ENCODE peak calls at places on chromosome 12, in seven cellular contexts. K is adipocyte; P is activated naive CD8-positive, alpha-beta T cell treated with anti-CD3 and anti-CD28 coated beads, Interleukin-2, amount 50 U/mL, for 24 hours; I is stimulated activated CD8-positive, alpha-beta memory T cell treated with anti-CD3 and anti-CD28 coated beads, Interleukin-7, amount 100 ng/mL, for 1 hour; R is astrocyte of the spinal cord; D is germinal center; H is 8988T. Y is an unnamed sample.

GRCh38 chr12:92469837-92470236 is 233.0 kb upstream of the PLEKHG7 start:
- DNase-seq in D (no peak), R (peak), I (no peak), K (no peak), H (no peak), P (no peak), Y (no peak)

GRCh38 chr12:117031843-117032592 is 67.2 kb downstream of the TESC start:
- DNase-seq in I (no peak), R (no peak), H (no peak), D (peak), K (no peak), P (no peak), Y (no peak)

GRCh38 chr12:52826611-52827498 is 7.3 kb downstream of the KRT79 start:
- DNase-seq in H (no peak), R (no peak), P (no peak), D (no peak), K (peak), I (no peak), Y (no peak)

GRCh38 chr12:15194947-15195346 is 26.3 kb downstream of the RERG start:
- DNase-seq in H (no peak), K (no peak), R (no peak), D (no peak), I (no peak), P (no peak), Y (no peak)

GRCh38 chr12:94983321-94983720 is 20.2 kb downstream of the NDUFA12 start:
- DNase-seq in H (no peak), K (no peak), P (no peak), I (no peak), D (no peak), R (no peak), Y (no peak)

GRCh38 chr12:64181504-64182291 is 40.4 kb downstream of the KICS2 start:
- DNase-seq in P (no peak), H (no peak), K (peak), D (no peak), R (peak), I (no peak), Y (no peak)

GRCh38 chr12:101931498-101932326 is 54.3 kb downstream of the DRAM1 start:
- DNase-seq in D (peak), H (no peak), R (no peak), I (no peak), K (no peak), P (no peak), Y (peak)

GRCh38 chr12:57388425-57388824 is 42.4 kb downstream of the R3HDM2 start:
- DNase-seq in I (no peak), D (no peak), H (no peak), K (no peak), R (no peak), P (no peak), Y (no peak)

GRCh38 chr12:52584156-52584682 is 10.6 kb upstream of the KRT74 start:
- DNase-seq in H (no peak), K (no peak), P (no peak), R (no peak), I (no peak), D (no peak), Y (no peak)

GRCh38 chr12:28089363-28089762 is 100.9 kb upstream of the CCDC91 start:
- DNase-seq in K (peak), R (peak), I (no peak), P (no peak), D (no peak), H (no peak), Y (no peak)

GRCh38 chr12:121779422-121779895 is 14.0 kb downstream of the RHOF start:
- DNase-seq in P (no peak), K (no peak), R (no peak), I (no peak), H (no peak), D (no peak), Y (no peak)

GRCh38 chr12:34166427-34167060 is 144.2 kb downstream of the ALG10 start:
- DNase-seq in R (no peak), K (no peak), P (no peak), H (no peak), I (no peak), D (no peak), Y (no peak)

GRCh38 chr12:105492591-105492990 is 162.1 kb downstream of the C12orf75 start:
- DNase-seq in K (peak), R (peak), I (no peak), H (no peak), P (no peak), D (no peak), Y (no peak)

GRCh38 chr12:67651380-67651695 is 2.8 kb downstream of the DYRK2 start:
- DNase-seq in R (peak), P (no peak), K (peak), H (peak), I (no peak), D (peak), Y (peak)

GRCh38 chr12:8676651-8677050 is 14.0 kb upstream of the MFAP5 start:
- DNase-seq in P (no peak), K (no peak), I (no peak), R (no peak), H (no peak), D (no peak), Y (no peak)

GRCh38 chr12:32124637-32125036 is 18.0 kb downstream of the BICD1 start:
- DNase-seq in D (no peak), K (no peak), P (no peak), I (no peak), H (no peak), R (no peak), Y (no peak)

GRCh38 chr12:104573-105081 is 38.1 kb downstream of the IQSEC3 start:
- DNase-seq in D (peak), K (peak), P (peak), R (no peak), H (no peak), I (no peak), Y (no peak)

GRCh38 chr12:75964150-75964549 is 67.4 kb downstream of the PHLDA1 start:
- DNase-seq in P (no peak), D (peak), I (no peak), R (no peak), H (no peak), K (no peak), Y (peak)

GRCh38 chr12:40827923-40828592 is 135.8 kb downstream of the CNTN1 start:
- DNase-seq in P (no peak), R (no peak), H (no peak), K (no peak), I (no peak), D (no peak), Y (no peak)

GRCh38 chr12:52751795-52752194 is 25.4 kb downstream of the KRT76 start:
- DNase-seq in K (no peak), I (no peak), H (no peak), P (no peak), D (no peak), R (no peak), Y (no peak)

GRCh38 chr12:57452181-57452936 is 2.7 kb upstream of the INHBE start:
- DNase-seq in K (peak), P (peak), R (peak), D (no peak), I (no peak), H (no peak), Y (peak)

GRCh38 chr12:121580959-121581680 is at the start of gene KDM2B:
- DNase-seq in K (peak), D (no peak), I (no peak), R (peak), H (no peak), P (no peak), Y (no peak)

GRCh38 chr12:11510671-11511070 is 115.3 kb upstream of the PRB2 start:
- DNase-seq in H (no peak), K (no peak), P (no peak), I (no peak), D (no peak), R (no peak), Y (no peak)

GRCh38 chr12:51687142-51687935 is 96.3 kb downstream of the SCN8A start:
- DNase-seq in P (no peak), H (no peak), R (peak), K (peak), I (no peak), D (no peak), Y (no peak)

GRCh38 chr12:93137656-93138612 is 208.8 kb upstream of the EEA1 start:
- DNase-seq in P (no peak), K (peak), R (peak), D (no peak), I (no peak), H (no peak), Y (peak)

GRCh38 chr12:46800160-46800559 is 25.6 kb downstream of the SLC38A4 start:
- DNase-seq in P (no peak), I (no peak), R (no peak), D (no peak), K (no peak), H (no peak), Y (no peak)

GRCh38 chr12:53071591-53072551 is 7.3 kb downstream of the SPRYD3 start:
- DNase-seq in K (no peak), I (no peak), D (no peak), H (no peak), R (no peak), P (no peak), Y (no peak)

GRCh38 chr12:79451988-79452387 is 238.8 kb downstream of the PAWR start:
- DNase-seq in I (no peak), K (peak), P (no peak), H (no peak), R (peak), D (no peak), Y (peak)

GRCh38 chr12:26431211-26431610 is 235.8 kb downstream of the SSPN start:
- DNase-seq in H (no peak), D (no peak), I (no peak), P (no peak), R (no peak), K (no peak), Y (no peak)

GRCh38 chr12:1171657-1172056 is 180.6 kb downstream of the ERC1 start:
- DNase-seq in D (no peak), K (peak), H (no peak), I (no peak), R (no peak), P (no peak), Y (no peak)

GRCh38 chr12:121781751-121782615 is 11.5 kb downstream of the RHOF start:
- DNase-seq in K (peak), P (peak), H (no peak), D (peak), I (no peak), R (peak), Y (peak)

GRCh38 chr12:57889541-57889989 is 43.0 kb upstream of the CTDSP2 start:
- DNase-seq in I (no peak), R (peak), D (no peak), H (no peak), P (no peak), K (peak), Y (no peak)

GRCh38 chr12:53963434-53964314 is 9.0 kb downstream of the HOXC12 start:
- DNase-seq in H (no peak), I (no peak), D (no peak), K (no peak), P (no peak), R (no peak), Y (no peak)